ENCODE peak calls at places on chromosome 11, in seven cellular contexts. One of them, this sample, is unnamed.

GRCh38 chr11:10038916-10039315 is 255.1 kb downstream of the SBF2 start:
- DNase-seq in OCI-LY7: no peak
- DNase-seq in PC-3: no peak
- DNase-seq in colonic mucosa: no peak
- DNase-seq in HepG2: no peak
- DNase-seq in chondrocyte: no peak
- DNase-seq in astrocyte: peak
- DNase-seq in this sample: no peak

GRCh38 chr11:48096588-48097525 is 116.5 kb downstream of the PTPRJ start:
- DNase-seq in OCI-LY7: no peak
- DNase-seq in PC-3: peak
- DNase-seq in colonic mucosa: no peak
- DNase-seq in HepG2: peak
- DNase-seq in chondrocyte: no peak
- DNase-seq in astrocyte: peak
- DNase-seq in this sample: no peak

GRCh38 chr11:75160328-75160757 is 9.4 kb downstream of the SLCO2B1 start:
- DNase-seq in OCI-LY7: no peak
- DNase-seq in PC-3: no peak
- DNase-seq in colonic mucosa: peak
- DNase-seq in HepG2: no peak
- DNase-seq in chondrocyte: no peak
- DNase-seq in astrocyte: no peak
- DNase-seq in this sample: no peak

GRCh38 chr11:121039971-121040613 is 16.2 kb downstream of the TBCEL start:
- DNase-seq in OCI-LY7: no peak
- DNase-seq in PC-3: no peak
- DNase-seq in colonic mucosa: no peak
- DNase-seq in HepG2: no peak
- DNase-seq in chondrocyte: no peak
- DNase-seq in astrocyte: no peak
- DNase-seq in this sample: no peak

GRCh38 chr11:73158356-73159051 is 16.4 kb upstream of the FCHSD2 start:
- DNase-seq in OCI-LY7: peak
- DNase-seq in PC-3: no peak
- DNase-seq in colonic mucosa: no peak
- DNase-seq in HepG2: peak
- DNase-seq in chondrocyte: no peak
- DNase-seq in astrocyte: peak
- DNase-seq in this sample: no peak

GRCh38 chr11:30153008-30153407 is 77.8 kb upstream of the FSHB start:
- DNase-seq in OCI-LY7: no peak
- DNase-seq in PC-3: no peak
- DNase-seq in colonic mucosa: no peak
- DNase-seq in HepG2: no peak
- DNase-seq in chondrocyte: no peak
- DNase-seq in astrocyte: no peak
- DNase-seq in this sample: no peak

GRCh38 chr11:95364324-95365295 is 133.6 kb upstream of the SESN3 start:
- DNase-seq in OCI-LY7: no peak
- DNase-seq in PC-3: peak
- DNase-seq in colonic mucosa: no peak
- DNase-seq in HepG2: peak
- DNase-seq in chondrocyte: no peak
- DNase-seq in astrocyte: peak
- DNase-seq in this sample: no peak

GRCh38 chr11:9753031-9753430 is 89.2 kb downstream of the SWAP70 start:
- DNase-seq in OCI-LY7: no peak
- DNase-seq in PC-3: peak
- DNase-seq in colonic mucosa: no peak
- DNase-seq in HepG2: peak
- DNase-seq in chondrocyte: no peak
- DNase-seq in astrocyte: peak
- DNase-seq in this sample: no peak

GRCh38 chr11:93287434-93287833 is 43.1 kb upstream of the DEUP1 start:
- DNase-seq in OCI-LY7: no peak
- DNase-seq in PC-3: peak
- DNase-seq in colonic mucosa: no peak
- DNase-seq in HepG2: no peak
- DNase-seq in chondrocyte: no peak
- DNase-seq in astrocyte: no peak
- DNase-seq in this sample: no peak

GRCh38 chr11:101436511-101437142 is 147.2 kb downstream of the TRPC6 start:
- DNase-seq in OCI-LY7: peak
- DNase-seq in PC-3: peak
- DNase-seq in colonic mucosa: peak
- DNase-seq in HepG2: peak
- DNase-seq in chondrocyte: no peak
- DNase-seq in astrocyte: peak
- DNase-seq in this sample: no peak

GRCh38 chr11:86676533-86677154 is 4.2 kb upstream of the ME3 start:
- DNase-seq in OCI-LY7: peak
- DNase-seq in PC-3: peak
- DNase-seq in colonic mucosa: no peak
- DNase-seq in HepG2: peak
- DNase-seq in chondrocyte: no peak
- DNase-seq in astrocyte: no peak
- DNase-seq in this sample: no peak

GRCh38 chr11:113475160-113475761 is at the start of gene DRD2:
- DNase-seq in OCI-LY7: no peak
- DNase-seq in PC-3: no peak
- DNase-seq in colonic mucosa: no peak
- DNase-seq in HepG2: no peak
- DNase-seq in chondrocyte: no peak
- DNase-seq in astrocyte: no peak
- DNase-seq in this sample: peak

GRCh38 chr11:82731691-82732277 is 1.9 kb downstream of the FAM181B start:
- DNase-seq in OCI-LY7: no peak
- DNase-seq in PC-3: no peak
- DNase-seq in colonic mucosa: no peak
- DNase-seq in HepG2: no peak
- DNase-seq in chondrocyte: no peak
- DNase-seq in astrocyte: no peak
- DNase-seq in this sample: no peak

GRCh38 chr11:107006076-107006833 is 12.0 kb downstream of the GUCY1A2 start:
- DNase-seq in OCI-LY7: no peak
- DNase-seq in PC-3: peak
- DNase-seq in colonic mucosa: no peak
- DNase-seq in HepG2: no peak
- DNase-seq in chondrocyte: no peak
- DNase-seq in astrocyte: peak
- DNase-seq in this sample: no peak

GRCh38 chr11:42840176-42840829 is 471.5 kb upstream of the API5 start:
- DNase-seq in OCI-LY7: no peak
- DNase-seq in PC-3: no peak
- DNase-seq in colonic mucosa: no peak
- DNase-seq in HepG2: peak
- DNase-seq in chondrocyte: no peak
- DNase-seq in astrocyte: no peak
- DNase-seq in this sample: no peak

GRCh38 chr11:79493555-79494171 is 52.8 kb upstream of the TENM4 start:
- DNase-seq in OCI-LY7: peak
- DNase-seq in PC-3: peak
- DNase-seq in colonic mucosa: peak
- DNase-seq in HepG2: peak
- DNase-seq in chondrocyte: no peak
- DNase-seq in astrocyte: peak
- DNase-seq in this sample: peak

DNA sequence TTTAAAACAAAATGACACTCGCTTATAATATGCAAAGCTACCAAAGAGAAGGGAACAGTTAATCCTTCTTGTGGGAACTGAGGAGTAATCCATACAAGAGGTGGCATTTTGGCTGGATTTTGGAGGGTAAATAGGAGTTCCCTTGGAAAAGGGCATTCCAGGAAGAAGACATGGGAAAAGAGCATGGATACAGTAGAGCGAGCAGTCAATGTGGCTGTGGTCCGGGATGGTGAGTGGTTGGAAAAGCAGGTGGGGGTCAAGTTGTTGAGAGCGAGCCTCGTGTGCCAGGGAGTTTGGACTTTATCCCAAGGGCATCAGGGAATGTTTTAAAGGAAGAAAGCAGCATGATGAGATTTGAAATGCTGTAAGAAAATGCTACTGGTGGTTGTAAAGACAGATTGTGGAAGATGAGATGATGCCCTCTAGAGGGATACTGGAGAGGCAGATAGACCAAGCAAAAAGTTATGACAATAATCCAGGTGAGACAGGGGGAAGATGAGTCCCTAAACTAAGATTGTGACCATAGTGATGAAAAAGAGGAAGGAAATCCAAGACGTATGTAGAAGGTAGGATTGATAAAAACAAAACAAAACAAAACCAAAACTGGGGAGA is 3.8 kb upstream of the MMP7 start:
- DNase-seq in OCI-LY7: peak
- DNase-seq in PC-3: peak
- DNase-seq in colonic mucosa: no peak
- DNase-seq in HepG2: peak
- DNase-seq in chondrocyte: no peak
- DNase-seq in astrocyte: no peak
- DNase-seq in this sample: no peak
- TF ChIP-seq CTCF in OCI-LY7: peak
- TF ChIP-seq CTCF in PC-3: peak
- TF ChIP-seq CTCF in colonic mucosa: no peak
- TF ChIP-seq CTCF in HepG2: peak
- TF ChIP-seq CTCF in chondrocyte: peak
- TF ChIP-seq CTCF in astrocyte: no peak
- TF ChIP-seq CTCF in this sample: no peak

DNA sequence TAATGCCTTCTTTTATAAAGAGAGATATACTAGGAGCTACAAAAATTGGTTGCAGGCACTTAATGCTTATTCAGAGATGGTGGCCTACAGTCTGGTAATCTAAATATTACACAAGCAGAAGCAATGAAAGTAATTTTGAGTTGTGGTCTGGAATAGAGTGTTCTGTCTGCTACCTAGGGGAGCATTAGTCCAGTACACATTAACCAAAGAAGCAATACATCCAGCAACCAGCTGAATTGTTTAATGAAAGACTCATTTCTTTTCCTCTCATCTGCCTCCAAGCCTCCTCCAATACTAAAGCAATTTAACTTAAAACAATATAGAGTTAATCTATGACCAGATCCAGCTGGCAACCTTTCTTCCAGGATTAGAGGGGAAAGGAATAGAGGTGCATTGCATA is 877.1 kb upstream of the CNTN5 start:
- DNase-seq in OCI-LY7: no peak
- DNase-seq in PC-3: no peak
- DNase-seq in colonic mucosa: no peak
- DNase-seq in HepG2: no peak
- DNase-seq in chondrocyte: no peak
- DNase-seq in astrocyte: no peak
- DNase-seq in this sample: no peak
- TF ChIP-seq CTCF in OCI-LY7: no peak
- TF ChIP-seq CTCF in PC-3: no peak
- TF ChIP-seq CTCF in colonic mucosa: no peak
- TF ChIP-seq CTCF in HepG2: no peak
- TF ChIP-seq CTCF in chondrocyte: no peak
- TF ChIP-seq CTCF in astrocyte: no peak
- TF ChIP-seq CTCF in this sample: no peak

DNA sequence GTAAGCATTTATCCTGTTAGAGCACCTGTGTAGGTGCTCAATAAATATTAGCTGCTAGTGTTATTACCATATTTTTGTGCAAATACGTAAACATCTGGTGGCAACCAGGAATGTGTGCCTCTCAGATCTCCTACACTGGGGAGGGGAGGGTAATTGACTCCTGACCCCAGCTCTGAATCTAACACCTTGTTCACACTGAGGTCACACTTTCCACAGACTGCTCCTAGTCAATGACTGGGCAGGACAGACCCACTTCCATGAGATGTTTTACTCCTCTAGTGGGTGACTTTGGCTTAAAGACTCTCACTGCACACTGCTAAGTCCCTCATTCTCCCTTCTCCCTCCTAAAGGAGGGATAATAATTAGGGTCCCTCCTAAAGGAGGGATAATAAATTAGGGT is 7.8 kb downstream of the CSTPP1 start:
- DNase-seq in OCI-LY7: no peak
- DNase-seq in PC-3: no peak
- DNase-seq in colonic mucosa: no peak
- DNase-seq in HepG2: no peak
- DNase-seq in chondrocyte: no peak
- DNase-seq in astrocyte: no peak
- DNase-seq in this sample: no peak
- TF ChIP-seq CTCF in OCI-LY7: no peak
- TF ChIP-seq CTCF in PC-3: no peak
- TF ChIP-seq CTCF in colonic mucosa: no peak
- TF ChIP-seq CTCF in HepG2: no peak
- TF ChIP-seq CTCF in chondrocyte: no peak
- TF ChIP-seq CTCF in astrocyte: no peak
- TF ChIP-seq CTCF in this sample: no peak

DNA sequence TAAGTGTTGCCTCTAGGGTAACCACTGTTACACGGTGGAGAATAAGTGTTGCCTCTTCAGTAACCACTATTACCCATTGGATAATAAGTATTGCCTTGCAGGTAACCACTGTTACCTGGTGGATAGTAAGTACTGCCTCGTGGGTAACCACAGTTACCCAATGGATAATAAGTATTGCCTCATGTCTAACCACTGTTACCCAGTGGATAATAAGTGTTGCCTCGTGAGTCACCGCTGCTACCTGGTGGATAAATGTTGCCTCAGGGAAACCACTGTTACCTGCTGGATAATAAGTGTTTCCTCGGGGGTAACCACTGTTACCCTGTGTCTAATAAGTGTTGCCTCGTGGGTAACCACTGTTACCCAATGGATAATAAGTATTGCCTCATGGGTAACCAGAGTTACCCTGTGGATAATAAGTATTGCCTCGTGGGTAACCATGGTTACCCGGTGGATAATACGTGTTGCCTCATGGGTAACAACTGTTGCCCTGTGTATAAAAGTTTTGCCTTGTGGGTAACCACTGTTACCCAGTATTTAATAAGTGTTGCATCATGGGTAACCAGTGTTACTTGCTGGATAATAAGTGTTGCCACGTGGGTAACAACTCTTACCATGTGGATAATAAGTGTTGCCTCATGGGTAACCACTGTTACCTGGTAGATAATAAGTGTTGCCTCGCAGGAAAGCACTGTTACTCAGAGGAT is 12.3 kb upstream of the NXPE4 start:
- DNase-seq in OCI-LY7: no peak
- DNase-seq in PC-3: peak
- DNase-seq in colonic mucosa: peak
- DNase-seq in HepG2: no peak
- DNase-seq in chondrocyte: no peak
- DNase-seq in astrocyte: no peak
- DNase-seq in this sample: no peak
- TF ChIP-seq CTCF in OCI-LY7: no peak
- TF ChIP-seq CTCF in PC-3: no peak
- TF ChIP-seq CTCF in colonic mucosa: no peak
- TF ChIP-seq CTCF in HepG2: no peak
- TF ChIP-seq CTCF in chondrocyte: no peak
- TF ChIP-seq CTCF in astrocyte: no peak
- TF ChIP-seq CTCF in this sample: no peak